ENCODE peak calls at places on chromosomes 16 and 17, in six cellular contexts. Q is A673; K is tibial artery; B is PC-3; G is cardiac muscle cell; W is CD4-positive, alpha-beta T cell. T is an unnamed sample. For H3K9me3, the result is how much of the 10 kb centered on the place peaks cover.

GRCh38 chr16:4261557-4262172 is 11.2 kb downstream of the TFAP4 start:
- DNase-seq in W (no peak), Q (peak), B (peak), G (peak), K (no peak), T (peak)

GRCh38 chr16:70767377-70768204 is 33.4 kb downstream of the VAC14 start:
- DNase-seq in W (no peak), K (no peak), B (peak), G (no peak), Q (no peak), T (no peak)

GRCh38 chr17:29616300-29617048 is 6.2 kb downstream of the CORO6 start:
- DNase-seq in W (no peak), G (no peak), B (no peak), Q (no peak), K (peak), T (no peak)

GRCh38 chr17:43907425-43907981 is at the start of gene MPP2:
- DNase-seq in B (peak), K (peak), G (peak), Q (peak), W (peak), T (peak)

GRCh38 chr16:81486555-81487061 is 42.0 kb downstream of the CMIP start:
- DNase-seq in K (peak), Q (no peak), B (no peak), G (peak), W (no peak), T (no peak)

GRCh38 chr16:88940196-88941050 is 36.6 kb downstream of the CBFA2T3 start:
- DNase-seq in G (no peak), B (no peak), Q (no peak), K (no peak), W (no peak), T (no peak)

GRCh38 chr17:7476474-7476873 is 3.0 kb downstream of the ZBTB4 start:
- DNase-seq in G (no peak), B (peak), Q (no peak), W (no peak), K (no peak), T (no peak)

GRCh38 chr16:2817496-2818277 is 650 bp downstream of the PRSS21 start:
- DNase-seq in K (peak), W (no peak), B (no peak), Q (no peak), G (no peak), T (no peak)

GRCh38 chr16:54503436-54503835 is 216.8 kb upstream of the IRX3 start:
- DNase-seq in K (no peak), Q (no peak), G (peak), B (no peak), W (no peak), T (no peak)

GRCh38 chr16:86663691-86664517 is 85.6 kb downstream of the FOXL1 start:
- DNase-seq in K (no peak), B (peak), W (no peak), Q (no peak), G (peak), T (no peak)
- H3K9me3 ChIP-seq in K (under half), B (under half), W (under half), Q (under half), G (under half), T (under half)

GRCh38 chr16:61179571-61179970 is 856.7 kb downstream of the CDH8 start:
- DNase-seq in B (no peak), Q (no peak), W (no peak), G (no peak), K (no peak), T (no peak)

GRCh38 chr16:61182416-61182815 is 853.8 kb downstream of the CDH8 start:
- DNase-seq in W (no peak), G (no peak), Q (peak), B (no peak), K (no peak), T (no peak)

GRCh38 chr16:61181982-61182381 is 854.3 kb downstream of the CDH8 start:
- DNase-seq in W (no peak), G (no peak), K (no peak), B (no peak), Q (no peak), T (no peak)
- H3K9me3 ChIP-seq in W (under half), G (under half), K (under half), B (under half), Q (under half), T (under half)

GRCh38 chr17:22514767-22515320 is 822.5 kb downstream of the KCNJ18 start:
- DNase-seq in W (no peak), Q (no peak), K (no peak), G (no peak), B (no peak), T (no peak)

GRCh38 chr17:22516861-22517636 is 824.7 kb downstream of the KCNJ18 start:
- DNase-seq in W (no peak), K (no peak), B (no peak), Q (no peak), G (no peak), T (no peak)

GRCh38 chr17:22514315-22514714 is 822.0 kb downstream of the KCNJ18 start:
- DNase-seq in W (no peak), G (no peak), B (no peak), K (no peak), Q (no peak), T (no peak)

GRCh38 chr17:22517716-22518115 is 825.4 kb downstream of the KCNJ18 start:
- DNase-seq in K (no peak), Q (no peak), W (no peak), B (no peak), G (no peak), T (no peak)

DNA sequence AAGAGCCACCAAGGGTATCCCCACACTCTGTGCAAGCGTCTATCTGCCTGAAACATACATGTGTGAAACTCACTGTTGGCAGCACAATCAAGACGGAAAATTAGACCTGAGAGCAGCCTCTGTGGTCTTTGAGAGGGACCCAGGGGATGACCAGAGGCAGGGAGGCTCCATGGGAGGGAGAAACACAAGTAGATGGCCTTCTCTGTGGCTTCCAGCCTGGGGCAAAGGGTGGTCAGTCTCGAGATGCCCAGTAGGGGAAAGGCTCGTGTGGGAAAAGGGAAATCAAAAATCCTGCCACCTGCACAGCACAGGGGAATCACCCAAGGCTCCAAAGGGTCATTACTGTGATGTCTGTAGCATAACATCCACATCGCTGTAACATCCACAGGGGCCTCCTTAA is 823.3 kb downstream of the KCNJ18 start:
- DNase-seq in G (no peak), W (no peak), Q (no peak), K (no peak), B (no peak), T (no peak)
- H3K9me3 ChIP-seq in G (under half), W (under half), Q (under half), K (under half), B (under half), T (under half)

DNA sequence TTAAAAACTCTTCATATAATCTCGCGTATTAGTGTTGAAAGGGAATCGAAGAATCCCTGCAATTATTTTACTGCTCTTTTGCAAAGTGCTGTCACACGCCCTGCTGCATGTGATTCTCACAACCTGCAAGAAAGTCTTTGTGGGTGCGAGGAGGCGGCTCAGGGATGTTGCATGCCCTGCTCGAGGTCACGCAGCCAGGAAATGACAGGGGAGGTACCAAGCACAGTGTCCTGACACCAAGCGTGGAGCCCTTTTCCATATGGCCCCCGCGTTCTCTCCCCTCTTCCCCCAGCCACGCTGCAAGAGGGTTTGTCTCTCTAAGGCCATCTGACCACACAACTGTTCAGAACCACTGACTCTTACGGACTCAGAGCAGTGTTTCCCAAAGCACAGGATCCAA is 37.6 kb downstream of the OR3A1 start:
- DNase-seq in Q (no peak), K (no peak), W (no peak), B (no peak), G (no peak), T (no peak)
- H3K9me3 ChIP-seq in Q (under half), K (under half), W (under half), B (under half), G (under half), T (under half)

GRCh38 chr17:20211246-20211645 is 202.1 kb downstream of the SPECC1 start:
- DNase-seq in G (no peak), W (no peak), B (no peak), Q (no peak), K (no peak), T (no peak)
- H3K9me3 ChIP-seq in G (under half), W (under half), B (under half), Q (under half), K (under half), T (under half)

GRCh38 chr17:22505660-22506059 is 813.3 kb downstream of the KCNJ18 start:
- DNase-seq in Q (no peak), B (no peak), G (no peak), K (no peak), W (no peak), T (no peak)
- H3K9me3 ChIP-seq in Q (under half), B (under half), G (under half), K (under half), W (under half), T (under half)

T was measured in T-helper 17 cell.